ENCODE peak calls at places on chromosomes 5 and 9, in four cellular contexts. S, P, V and L are unnamed samples.
A peak's percentile ranks its signal among the peaks of the same experiment; 100 is the strongest.

GRCh38 chr5:143145388-143145787 is 258.1 kb downstream of the NR3C1 start:
- DNase-seq in P (no peak), S (no peak), V (no peak), L (no peak)

GRCh38 chr9:4137234-4137633 is 162.6 kb downstream of the GLIS3 start:
- DNase-seq in V (no peak), P (no peak), S (no peak), L (no peak)

GRCh38 chr9:28925184-28925583 is 1351.9 kb upstream of the C9orf72 start:
- DNase-seq in P (no peak), S (no peak), V (no peak), L (no peak)

GRCh38 chr9:116361558-116361957 is 208.0 kb downstream of the PAPPA start:
- DNase-seq in S (no peak), V (no peak), P (no peak), L (peak; percentile 33)

GRCh38 chr5:157484768-157485167 is 24.8 kb downstream of the NIPAL4 start:
- DNase-seq in P (no peak), S (peak; percentile 78), V (no peak), L (no peak)

GRCh38 chr9:73143606-73144328 is 7.9 kb upstream of the ANXA1 start:
- DNase-seq in S (no peak), V (no peak), P (no peak), L (no peak)

GRCh38 chr5:38650540-38651275 is 94.3 kb upstream of the LIFR start:
- DNase-seq in P (no peak), S (no peak), V (no peak), L (no peak)

GRCh38 chr9:130383979-130384676 is 60.6 kb upstream of the ASS1 start:
- DNase-seq in V (no peak), S (no peak), P (no peak), L (no peak)

GRCh38 chr9:127769985-127770904 is 8.2 kb downstream of the SH2D3C start:
- DNase-seq in V (no peak), S (no peak), P (no peak), L (no peak)

GRCh38 chr5:155732587-155733376 is 594.2 kb upstream of the SGCD start:
- DNase-seq in P (no peak), S (no peak), V (no peak), L (no peak)

GRCh38 chr5:126540631-126541030 is 54.4 kb downstream of the ALDH7A1 start:
- DNase-seq in S (no peak), V (no peak), P (no peak), L (no peak)

GRCh38 chr5:89384391-89384790 is 501.4 kb upstream of the MEF2C start:
- DNase-seq in S (no peak), P (no peak), V (no peak), L (no peak)

GRCh38 chr5:155129513-155129880 is 115.9 kb downstream of the KIF4B start:
- DNase-seq in S (no peak), V (no peak), P (no peak), L (no peak)

GRCh38 chr9:71766663-71767062 is 1.6 kb downstream of the CEMIP2 start:
- DNase-seq in V (no peak), S (no peak), P (peak; percentile 16), L (peak; percentile 16)

GRCh38 chr5:54667136-54667535 is 149.6 kb downstream of the SNX18 start:
- DNase-seq in V (no peak), S (no peak), P (no peak), L (no peak)

GRCh38 chr9:94903961-94904421 is 177.5 kb downstream of the AOPEP start:
- DNase-seq in V (no peak), S (no peak), P (no peak), L (no peak)

GRCh38 chr9:130692365-130692764 is 1.2 kb upstream of the EXOSC2 start:
- DNase-seq in P (no peak), V (peak; percentile 43), S (no peak), L (peak; percentile 23)

GRCh38 chr9:75962186-75963036 is 71.9 kb downstream of the PCSK5 start:
- DNase-seq in V (peak; percentile 48), S (no peak), P (no peak), L (no peak)

GRCh38 chr9:26058111-26058895 is 380.1 kb upstream of the TUSC1 start:
- DNase-seq in S (no peak), P (no peak), V (no peak), L (no peak)

GRCh38 chr9:5949103-5949699 is 58.5 kb downstream of the MLANA start:
- DNase-seq in S (no peak), P (peak; percentile 51), V (no peak), L (no peak)

GRCh38 chr5:150317048-150318003 is 14.6 kb upstream of the ARSI start:
- DNase-seq in P (no peak), S (no peak), V (no peak), L (no peak)

GRCh38 chr5:131824631-131825030 is 27.8 kb upstream of the FNIP1 start:
- DNase-seq in V (no peak), S (no peak), P (no peak), L (no peak)

GRCh38 chr5:142915840-142916424 is 145.8 kb downstream of the ARHGAP26 start:
- DNase-seq in P (peak; percentile 57), S (no peak), V (no peak), L (no peak)

GRCh38 chr5:168270446-168270845 is 21.0 kb upstream of the WWC1 start:
- DNase-seq in S (no peak), P (no peak), V (no peak), L (no peak)

GRCh38 chr9:99112750-99113417 is 8.0 kb downstream of the TGFBR1 start:
- DNase-seq in P (peak; percentile 8), S (no peak), V (no peak), L (no peak)

GRCh38 chr5:180464603-180464970 is 29.6 kb upstream of the CNOT6 start:
- DNase-seq in S (no peak), P (no peak), V (no peak), L (no peak)

GRCh38 chr5:35963381-35963843 is 25.0 kb upstream of the CAPSL start:
- DNase-seq in S (no peak), P (peak; percentile 31), V (no peak), L (no peak)

GRCh38 chr5:126015244-126016054 is 407.8 kb upstream of the GRAMD2B start:
- DNase-seq in S (no peak), P (no peak), V (no peak), L (no peak)